ENCODE peak calls at places on chromosome 19, in ten cellular contexts. G is RKO; A is T-helper 1 cell; M is activated T-helper 1 cell treated with anti-CD3 and anti-CD28 coated beads, Interleukin-12 subunit alpha, Interleukin-12 subunit beta, Interleukin-2, Interleukin-4 antibody, amounts not matched to agents 30 ng/mL and 10 ng/mL and 1 ng/mL, durations not matched to agents 14 hours and 24 hours and 36 hours; W is NCI-H1105 treated with DMSO at 0.1 percent for 48 hours; I is heart left ventricle; Y is iPS-NIHi11; T is RWPE2; V is ureter; K is heart right ventricle. P is an unnamed sample.

GRCh38 chr19:46409146-46409545 is 4.2 kb downstream of the CCDC8 start:
- DNase-seq in M (no peak), V (no peak), G (no peak), K (no peak), I (no peak), T (no peak), W (no peak), Y (no peak), A (no peak), P (no peak)

GRCh38 chr19:38741670-38742069 is 2.6 kb downstream of the CAPN12 start:
- DNase-seq in W (no peak), V (no peak), T (no peak), M (no peak), Y (peak), A (no peak), G (no peak), K (no peak), I (no peak), P (peak)

GRCh38 chr19:3950871-3951861 is 18.3 kb downstream of the NMRK2 start:
- DNase-seq in W (no peak), G (no peak), V (no peak), K (peak), T (no peak), Y (no peak), I (peak), M (no peak), A (no peak), P (no peak)

GRCh38 chr19:45443462-45444317 is 20.0 kb upstream of the ERCC1 start:
- DNase-seq in Y (peak), I (peak), V (peak), G (peak), M (peak), W (peak), T (peak), K (peak), A (peak), P (no peak)

GRCh38 chr19:3509566-3509989 is 3.5 kb downstream of the FZR1 start:
- DNase-seq in G (peak), M (no peak), K (no peak), T (peak), W (no peak), Y (no peak), V (no peak), I (no peak), A (no peak), P (no peak)

GRCh38 chr19:19447536-19448237 is 42.2 kb downstream of the GATAD2A start:
- DNase-seq in V (no peak), T (no peak), A (no peak), K (no peak), W (no peak), M (peak), Y (no peak), I (no peak), G (no peak), P (peak)

GRCh38 chr19:15144046-15144646 is 36.9 kb downstream of the SYDE1 start:
- DNase-seq in Y (no peak), W (no peak), V (no peak), K (no peak), T (no peak), I (no peak), M (no peak), A (no peak), G (peak), P (no peak)

GRCh38 chr19:2186071-2186846 is 22.5 kb downstream of the DOT1L start:
- DNase-seq in T (no peak), Y (no peak), A (no peak), W (no peak), V (peak), G (no peak), K (peak), I (peak), M (no peak), P (peak)

P was measured in chondrocyte.